ENCODE peak calls at places on chromosomes 12 and 14, in eight cellular contexts. One of them, this sample, is unnamed.

GRCh38 chr12:114777052-114777451 is 93.1 kb upstream of the TBX3 start:
- DNase-seq in NCI-H1694: no peak
- DNase-seq in neural crest cell: no peak
- DNase-seq in NCI-H2171 treated with DMSO at 0.1 percent for 48 hours: no peak
- DNase-seq in T-cell: no peak
- DNase-seq in HTR-8/SVneo: peak
- DNase-seq in stimulated activated naive CD8-positive, alpha-beta T cell treated with anti-CD3 and anti-CD28 coated beads, Interleukin-15, amount 100 ng/mL, for 72 hours: no peak
- DNase-seq in activated CD8-positive, alpha-beta memory T cell treated with anti-CD3 and anti-CD28 coated beads, Interleukin-2, amount 10 ng/mL, durations not matched to agents 7 days and 5 days: no peak
- DNase-seq in this sample: no peak

GRCh38 chr12:75389706-75390105 is 1.2 kb upstream of the GLIPR1L2 start:
- DNase-seq in NCI-H1694: no peak
- DNase-seq in neural crest cell: no peak
- DNase-seq in NCI-H2171 treated with DMSO at 0.1 percent for 48 hours: no peak
- DNase-seq in T-cell: no peak
- DNase-seq in HTR-8/SVneo: no peak
- DNase-seq in stimulated activated naive CD8-positive, alpha-beta T cell treated with anti-CD3 and anti-CD28 coated beads, Interleukin-15, amount 100 ng/mL, for 72 hours: no peak
- DNase-seq in activated CD8-positive, alpha-beta memory T cell treated with anti-CD3 and anti-CD28 coated beads, Interleukin-2, amount 10 ng/mL, durations not matched to agents 7 days and 5 days: no peak
- DNase-seq in this sample: no peak

GRCh38 chr14:74613211-74613914 is 1.3 kb upstream of the LTBP2 start:
- DNase-seq in NCI-H1694: no peak
- DNase-seq in neural crest cell: no peak
- DNase-seq in NCI-H2171 treated with DMSO at 0.1 percent for 48 hours: no peak
- DNase-seq in T-cell: no peak
- DNase-seq in HTR-8/SVneo: no peak
- DNase-seq in stimulated activated naive CD8-positive, alpha-beta T cell treated with anti-CD3 and anti-CD28 coated beads, Interleukin-15, amount 100 ng/mL, for 72 hours: no peak
- DNase-seq in activated CD8-positive, alpha-beta memory T cell treated with anti-CD3 and anti-CD28 coated beads, Interleukin-2, amount 10 ng/mL, durations not matched to agents 7 days and 5 days: no peak
- DNase-seq in this sample: no peak

GRCh38 chr12:104667139-104667538 is 210.4 kb downstream of the CHST11 start:
- DNase-seq in NCI-H1694: no peak
- DNase-seq in neural crest cell: no peak
- DNase-seq in NCI-H2171 treated with DMSO at 0.1 percent for 48 hours: no peak
- DNase-seq in T-cell: no peak
- DNase-seq in HTR-8/SVneo: no peak
- DNase-seq in stimulated activated naive CD8-positive, alpha-beta T cell treated with anti-CD3 and anti-CD28 coated beads, Interleukin-15, amount 100 ng/mL, for 72 hours: no peak
- DNase-seq in activated CD8-positive, alpha-beta memory T cell treated with anti-CD3 and anti-CD28 coated beads, Interleukin-2, amount 10 ng/mL, durations not matched to agents 7 days and 5 days: no peak
- DNase-seq in this sample: no peak

GRCh38 chr12:104190151-104190550 is 25.4 kb upstream of the TXNRD1 start:
- DNase-seq in NCI-H1694: no peak
- DNase-seq in neural crest cell: no peak
- DNase-seq in NCI-H2171 treated with DMSO at 0.1 percent for 48 hours: no peak
- DNase-seq in T-cell: no peak
- DNase-seq in HTR-8/SVneo: no peak
- DNase-seq in stimulated activated naive CD8-positive, alpha-beta T cell treated with anti-CD3 and anti-CD28 coated beads, Interleukin-15, amount 100 ng/mL, for 72 hours: no peak
- DNase-seq in activated CD8-positive, alpha-beta memory T cell treated with anti-CD3 and anti-CD28 coated beads, Interleukin-2, amount 10 ng/mL, durations not matched to agents 7 days and 5 days: no peak
- DNase-seq in this sample: no peak

GRCh38 chr14:95432152-95433093 is 84.0 kb downstream of the SYNE3 start:
- DNase-seq in NCI-H1694: peak
- DNase-seq in neural crest cell: peak
- DNase-seq in NCI-H2171 treated with DMSO at 0.1 percent for 48 hours: peak
- DNase-seq in T-cell: no peak
- DNase-seq in HTR-8/SVneo: peak
- DNase-seq in stimulated activated naive CD8-positive, alpha-beta T cell treated with anti-CD3 and anti-CD28 coated beads, Interleukin-15, amount 100 ng/mL, for 72 hours: no peak
- DNase-seq in activated CD8-positive, alpha-beta memory T cell treated with anti-CD3 and anti-CD28 coated beads, Interleukin-2, amount 10 ng/mL, durations not matched to agents 7 days and 5 days: no peak
- DNase-seq in this sample: no peak

GRCh38 chr12:124919646-124920352 is 5.3 kb upstream of the UBC start:
- DNase-seq in NCI-H1694: no peak
- DNase-seq in neural crest cell: no peak
- DNase-seq in NCI-H2171 treated with DMSO at 0.1 percent for 48 hours: no peak
- DNase-seq in T-cell: peak
- DNase-seq in HTR-8/SVneo: no peak
- DNase-seq in stimulated activated naive CD8-positive, alpha-beta T cell treated with anti-CD3 and anti-CD28 coated beads, Interleukin-15, amount 100 ng/mL, for 72 hours: peak
- DNase-seq in activated CD8-positive, alpha-beta memory T cell treated with anti-CD3 and anti-CD28 coated beads, Interleukin-2, amount 10 ng/mL, durations not matched to agents 7 days and 5 days: peak
- DNase-seq in this sample: peak

GRCh38 chr14:74085047-74085637 is 386 bp downstream of the LIN52 start:
- DNase-seq in NCI-H1694: no peak
- DNase-seq in neural crest cell: no peak
- DNase-seq in NCI-H2171 treated with DMSO at 0.1 percent for 48 hours: no peak
- DNase-seq in T-cell: peak
- DNase-seq in HTR-8/SVneo: peak
- DNase-seq in stimulated activated naive CD8-positive, alpha-beta T cell treated with anti-CD3 and anti-CD28 coated beads, Interleukin-15, amount 100 ng/mL, for 72 hours: peak
- DNase-seq in activated CD8-positive, alpha-beta memory T cell treated with anti-CD3 and anti-CD28 coated beads, Interleukin-2, amount 10 ng/mL, durations not matched to agents 7 days and 5 days: peak
- DNase-seq in this sample: peak

GRCh38 chr12:54352022-54352531 is 12.2 kb downstream of the GPR84 start:
- DNase-seq in NCI-H1694: peak
- DNase-seq in neural crest cell: peak
- DNase-seq in NCI-H2171 treated with DMSO at 0.1 percent for 48 hours: peak
- DNase-seq in T-cell: no peak
- DNase-seq in HTR-8/SVneo: no peak
- DNase-seq in stimulated activated naive CD8-positive, alpha-beta T cell treated with anti-CD3 and anti-CD28 coated beads, Interleukin-15, amount 100 ng/mL, for 72 hours: no peak
- DNase-seq in activated CD8-positive, alpha-beta memory T cell treated with anti-CD3 and anti-CD28 coated beads, Interleukin-2, amount 10 ng/mL, durations not matched to agents 7 days and 5 days: no peak
- DNase-seq in this sample: no peak

GRCh38 chr14:77988966-77989365 is 181.2 kb upstream of the NRXN3 start:
- DNase-seq in NCI-H1694: no peak
- DNase-seq in neural crest cell: no peak
- DNase-seq in NCI-H2171 treated with DMSO at 0.1 percent for 48 hours: no peak
- DNase-seq in T-cell: no peak
- DNase-seq in HTR-8/SVneo: no peak
- DNase-seq in stimulated activated naive CD8-positive, alpha-beta T cell treated with anti-CD3 and anti-CD28 coated beads, Interleukin-15, amount 100 ng/mL, for 72 hours: no peak
- DNase-seq in activated CD8-positive, alpha-beta memory T cell treated with anti-CD3 and anti-CD28 coated beads, Interleukin-2, amount 10 ng/mL, durations not matched to agents 7 days and 5 days: no peak
- DNase-seq in this sample: no peak

GRCh38 chr12:122886851-122887816 is 8.8 kb downstream of the VPS37B start:
- DNase-seq in NCI-H1694: no peak
- DNase-seq in neural crest cell: no peak
- DNase-seq in NCI-H2171 treated with DMSO at 0.1 percent for 48 hours: no peak
- DNase-seq in T-cell: no peak
- DNase-seq in HTR-8/SVneo: peak
- DNase-seq in stimulated activated naive CD8-positive, alpha-beta T cell treated with anti-CD3 and anti-CD28 coated beads, Interleukin-15, amount 100 ng/mL, for 72 hours: peak
- DNase-seq in activated CD8-positive, alpha-beta memory T cell treated with anti-CD3 and anti-CD28 coated beads, Interleukin-2, amount 10 ng/mL, durations not matched to agents 7 days and 5 days: peak
- DNase-seq in this sample: no peak

GRCh38 chr12:108594-108993 is 42.0 kb downstream of the IQSEC3 start:
- DNase-seq in NCI-H1694: no peak
- DNase-seq in neural crest cell: no peak
- DNase-seq in NCI-H2171 treated with DMSO at 0.1 percent for 48 hours: peak
- DNase-seq in T-cell: no peak
- DNase-seq in HTR-8/SVneo: no peak
- DNase-seq in stimulated activated naive CD8-positive, alpha-beta T cell treated with anti-CD3 and anti-CD28 coated beads, Interleukin-15, amount 100 ng/mL, for 72 hours: no peak
- DNase-seq in activated CD8-positive, alpha-beta memory T cell treated with anti-CD3 and anti-CD28 coated beads, Interleukin-2, amount 10 ng/mL, durations not matched to agents 7 days and 5 days: no peak
- DNase-seq in this sample: no peak

This sample was measured in central memory CD4-positive, alpha-beta T cell.